ENCODE peak calls at places on chromosomes 3 and 15, in nine cellular contexts. Y, R, Q, T, W, J, A, V and F are unnamed samples.

GRCh38 chr3:150292891-150293290 is 115.2 kb upstream of the TSC22D2 start:
- DNase-seq in V (no peak), Q (peak), R (no peak), J (no peak), W (no peak), Y (no peak), A (no peak), T (no peak), F (peak)

GRCh38 chr15:73392025-73392424 is 23.3 kb upstream of the HCN4 start:
- DNase-seq in W (no peak), J (no peak), Q (no peak), R (no peak), A (no peak), V (no peak), Y (no peak), T (no peak), F (no peak)

GRCh38 chr3:49123687-49124086 is 3.1 kb upstream of the USP19 start:
- DNase-seq in Q (no peak), V (no peak), A (no peak), T (no peak), W (no peak), R (no peak), Y (no peak), J (no peak), F (no peak)

GRCh38 chr3:71468311-71469130 is 115.0 kb downstream of the FOXP1 start:
- DNase-seq in W (no peak), T (no peak), Q (no peak), A (no peak), Y (no peak), V (no peak), R (no peak), J (no peak), F (no peak)

GRCh38 chr15:73127302-73127936 is 75.2 kb downstream of the NEO1 start:
- DNase-seq in A (no peak), V (no peak), R (peak), Q (peak), J (no peak), T (peak), W (peak), Y (peak), F (peak)

GRCh38 chr3:12724794-12725193 is 34.3 kb downstream of the TMEM40 start:
- DNase-seq in R (no peak), A (no peak), W (no peak), Q (no peak), Y (no peak), T (no peak), J (no peak), V (no peak), F (no peak)

GRCh38 chr15:67085818-67086649 is 20.6 kb downstream of the SMAD3 start:
- DNase-seq in Q (peak), Y (no peak), R (peak), T (no peak), W (peak), A (no peak), V (no peak), J (no peak), F (peak)

GRCh38 chr3:155495387-155495786 is 201.9 kb upstream of the STRIT1 start:
- DNase-seq in J (no peak), V (no peak), R (peak), W (no peak), A (no peak), Y (no peak), Q (peak), T (no peak), F (no peak)

GRCh38 chr3:196219194-196219969 is 3.0 kb downstream of the SLC51A start:
- DNase-seq in R (peak), W (peak), J (peak), T (peak), V (peak), Q (peak), A (peak), Y (peak), F (peak)

GRCh38 chr3:39000008-39000450 is 51.7 kb downstream of the SCN11A start:
- DNase-seq in V (no peak), J (no peak), Y (peak), R (peak), W (peak), Q (peak), T (peak), A (peak), F (peak)

GRCh38 chr3:114892117-114892870 is 254.8 kb downstream of the ZBTB20 start:
- DNase-seq in R (no peak), W (no peak), Q (no peak), Y (no peak), V (no peak), A (no peak), T (no peak), J (no peak), F (no peak)

GRCh38 chr15:48447657-48448056 is 116.4 kb downstream of the DUT start:
- DNase-seq in W (no peak), Y (no peak), J (no peak), R (no peak), T (no peak), Q (peak), A (no peak), V (no peak), F (peak)

GRCh38 chr3:89184596-89184995 is 77.2 kb downstream of the EPHA3 start:
- DNase-seq in Q (no peak), T (no peak), Y (no peak), V (no peak), W (no peak), R (no peak), J (no peak), A (no peak), F (no peak)